ENCODE peak calls at places on chromosome 18, in nine cellular contexts. L, C, X, P, S, I, K, T and U are unnamed samples.

GRCh38 chr18:50105027-50105426 is 89.9 kb downstream of the MYO5B start:
- DNase-seq in L (no peak), C (no peak), X (no peak), P (no peak), S (no peak), I (no peak), K (no peak), T (no peak), U (no peak)

GRCh38 chr18:77650799-77651385 is 401.2 kb downstream of the GALR1 start:
- DNase-seq in L (peak), C (no peak), X (peak), P (peak), S (no peak), I (peak), K (peak), T (peak), U (peak)

GRCh38 chr18:55096261-55097026 is 137.2 kb upstream of the CCDC68 start:
- DNase-seq in L (peak), C (peak), X (peak), P (peak), S (no peak), I (peak), K (no peak), T (peak), U (no peak)

GRCh38 chr18:62745089-62745751 is 29.9 kb downstream of the PHLPP1 start:
- DNase-seq in L (no peak), C (no peak), X (no peak), P (no peak), S (no peak), I (no peak), K (no peak), T (no peak), U (no peak)

GRCh38 chr18:74796928-74797576 is 199.4 kb downstream of the ZNF407 start:
- DNase-seq in L (peak), C (peak), X (no peak), P (no peak), S (no peak), I (no peak), K (no peak), T (no peak), U (no peak)

GRCh38 chr18:77096031-77096371 is 36.6 kb downstream of the MBP start:
- DNase-seq in L (no peak), C (no peak), X (no peak), P (no peak), S (no peak), I (no peak), K (no peak), T (no peak), U (no peak)

GRCh38 chr18:9106800-9107574 is 4.5 kb downstream of the NDUFV2 start:
- DNase-seq in L (no peak), C (no peak), X (peak), P (peak), S (no peak), I (no peak), K (no peak), T (no peak), U (no peak)

GRCh38 chr18:36692331-36692730 is 136.5 kb downstream of the TPGS2 start:
- DNase-seq in L (peak), C (no peak), X (no peak), P (no peak), S (peak), I (no peak), K (no peak), T (no peak), U (no peak)

GRCh38 chr18:56575819-56576663 is 62.4 kb downstream of the TXNL1 start:
- DNase-seq in L (peak), C (peak), X (peak), P (no peak), S (peak), I (no peak), K (no peak), T (peak), U (no peak)

GRCh38 chr18:47997338-47997780 is 66.9 kb upstream of the SMAD2 start:
- DNase-seq in L (peak), C (no peak), X (peak), P (peak), S (no peak), I (no peak), K (no peak), T (no peak), U (no peak)

GRCh38 chr18:48819276-48819675 is 131.5 kb downstream of the SMAD7 start:
- DNase-seq in L (no peak), C (no peak), X (no peak), P (no peak), S (no peak), I (peak), K (peak), T (peak), U (peak)

GRCh38 chr18:32980896-32981295 is 208.1 kb upstream of the KLHL14 start:
- DNase-seq in L (no peak), C (no peak), X (no peak), P (no peak), S (peak), I (no peak), K (no peak), T (no peak), U (no peak)

GRCh38 chr18:35072616-35073015 is 31.4 kb downstream of the MAPRE2 start:
- DNase-seq in L (no peak), C (no peak), X (no peak), P (no peak), S (no peak), I (no peak), K (no peak), T (no peak), U (no peak)

GRCh38 chr18:50051288-50051687 is 143.7 kb downstream of the MYO5B start:
- DNase-seq in L (peak), C (peak), X (peak), P (peak), S (no peak), I (no peak), K (no peak), T (no peak), U (no peak)

GRCh38 chr18:75210274-75211001 is at the start of gene TSHZ1:
- DNase-seq in L (peak), C (peak), X (peak), P (peak), S (peak), I (peak), K (no peak), T (peak), U (peak)

GRCh38 chr18:79570266-79571201 is 109.1 kb upstream of the CTDP1 start:
- DNase-seq in L (peak), C (peak), X (no peak), P (peak), S (peak), I (no peak), K (peak), T (no peak), U (peak)

GRCh38 chr18:2890606-2891005 is 43.8 kb downstream of the EMILIN2 start:
- DNase-seq in L (no peak), C (no peak), X (no peak), P (no peak), S (no peak), I (no peak), K (no peak), T (no peak), U (no peak)

GRCh38 chr18:8858888-8859511 is 153.6 kb downstream of the MTCL1 start:
- DNase-seq in L (peak), C (peak), X (no peak), P (no peak), S (peak), I (no peak), K (no peak), T (no peak), U (no peak)

GRCh38 chr18:3747176-3747973 is 297.4 kb downstream of the TGIF1 start:
- DNase-seq in L (peak), C (peak), X (no peak), P (no peak), S (no peak), I (peak), K (no peak), T (no peak), U (no peak)

GRCh38 chr18:26804474-26804873 is 61.0 kb downstream of the AQP4 start:
- DNase-seq in L (no peak), C (no peak), X (peak), P (peak), S (peak), I (no peak), K (no peak), T (peak), U (peak)

GRCh38 chr18:56285387-56286055 is 352.9 kb downstream of the TXNL1 start:
- DNase-seq in L (peak), C (no peak), X (no peak), P (no peak), S (no peak), I (no peak), K (no peak), T (no peak), U (no peak)

GRCh38 chr18:11034816-11035215 is 114.6 kb downstream of the PIEZO2 start:
- DNase-seq in L (peak), C (no peak), X (no peak), P (no peak), S (no peak), I (no peak), K (no peak), T (no peak), U (no peak)

GRCh38 chr18:12911025-12911927 is 27.2 kb upstream of the PTPN2 start:
- DNase-seq in L (peak), C (no peak), X (no peak), P (no peak), S (no peak), I (no peak), K (no peak), T (no peak), U (peak)

GRCh38 chr18:14978191-14978590 is 230.2 kb downstream of the ANKRD30B start:
- DNase-seq in L (no peak), C (no peak), X (no peak), P (no peak), S (no peak), I (no peak), K (no peak), T (no peak), U (no peak)

GRCh38 chr18:14979875-14980274 is 231.9 kb downstream of the ANKRD30B start:
- DNase-seq in L (no peak), C (no peak), X (no peak), P (no peak), S (no peak), I (no peak), K (no peak), T (no peak), U (no peak)

GRCh38 chr18:14975431-14975830 is 227.5 kb downstream of the ANKRD30B start:
- DNase-seq in L (no peak), C (no peak), X (no peak), P (no peak), S (no peak), I (no peak), K (no peak), T (no peak), U (no peak)

GRCh38 chr18:14976736-14977430 is 228.9 kb downstream of the ANKRD30B start:
- DNase-seq in L (peak), C (no peak), X (no peak), P (no peak), S (peak), I (no peak), K (no peak), T (no peak), U (no peak)

GRCh38 chr18:14978962-14979535 is 231.1 kb downstream of the ANKRD30B start:
- DNase-seq in L (peak), C (no peak), X (no peak), P (peak), S (no peak), I (no peak), K (no peak), T (peak), U (no peak)
- TF ChIP-seq CTCF in L (peak), C (no peak), X (no peak), P (peak), S (peak), I (no peak), K (no peak), T (peak), U (no peak)

GRCh38 chr18:60668583-60668982 is 296.0 kb upstream of the MC4R start:
- DNase-seq in L (no peak), C (no peak), X (no peak), P (no peak), S (no peak), I (no peak), K (no peak), T (no peak), U (no peak)
- TF ChIP-seq CTCF in L (no peak), C (peak), X (peak), P (peak), S (peak), I (no peak), K (no peak), T (no peak), U (no peak)

GRCh38 chr18:42030586-42031182 is 75.7 kb downstream of the PIK3C3 start:
- DNase-seq in L (peak), C (no peak), X (peak), P (peak), S (no peak), I (no peak), K (no peak), T (peak), U (no peak)

GRCh38 chr18:42025491-42025890 is 70.5 kb downstream of the PIK3C3 start:
- DNase-seq in L (no peak), C (no peak), X (no peak), P (no peak), S (no peak), I (no peak), K (no peak), T (no peak), U (no peak)

GRCh38 chr18:42025974-42026625 is 71.1 kb downstream of the PIK3C3 start:
- DNase-seq in L (no peak), C (no peak), X (no peak), P (no peak), S (no peak), I (no peak), K (no peak), T (no peak), U (no peak)

GRCh38 chr18:42029100-42029499 is 74.1 kb downstream of the PIK3C3 start:
- DNase-seq in L (no peak), C (no peak), X (no peak), P (no peak), S (no peak), I (no peak), K (no peak), T (no peak), U (no peak)

DNA sequence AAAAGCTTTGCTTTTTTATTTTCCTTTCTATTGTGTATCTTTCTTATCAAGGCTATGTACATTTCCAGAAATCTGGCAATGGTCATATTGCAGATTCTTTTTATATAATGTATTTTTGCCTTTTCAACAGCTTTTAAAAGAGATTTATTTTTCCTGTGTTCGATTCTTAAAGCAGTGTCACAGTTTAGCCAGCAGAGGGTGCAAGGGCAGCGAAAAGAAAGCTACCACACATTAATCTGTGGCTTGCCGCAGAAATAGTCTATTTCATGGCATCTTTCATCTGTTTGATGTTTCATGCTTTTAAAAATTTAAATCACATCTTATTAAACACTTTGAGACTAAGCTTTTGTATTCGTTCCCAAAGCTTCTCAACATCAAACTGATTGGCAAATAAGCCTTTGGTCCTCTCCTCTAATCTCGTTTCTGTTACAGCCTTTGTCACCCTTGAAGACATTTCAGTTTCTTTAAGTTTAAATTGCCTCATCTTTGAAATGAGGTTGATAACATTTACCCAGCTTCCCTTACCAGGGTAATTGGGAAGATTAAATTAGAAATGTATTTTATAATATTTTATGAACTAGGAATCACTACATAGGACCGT is 73.3 kb downstream of the PIK3C3 start:
- DNase-seq in L (peak), C (no peak), X (peak), P (peak), S (peak), I (no peak), K (no peak), T (peak), U (no peak)
- TF ChIP-seq CTCF in L (peak), C (peak), X (peak), P (peak), S (peak), I (peak), K (peak), T (peak), U (peak)

DNA sequence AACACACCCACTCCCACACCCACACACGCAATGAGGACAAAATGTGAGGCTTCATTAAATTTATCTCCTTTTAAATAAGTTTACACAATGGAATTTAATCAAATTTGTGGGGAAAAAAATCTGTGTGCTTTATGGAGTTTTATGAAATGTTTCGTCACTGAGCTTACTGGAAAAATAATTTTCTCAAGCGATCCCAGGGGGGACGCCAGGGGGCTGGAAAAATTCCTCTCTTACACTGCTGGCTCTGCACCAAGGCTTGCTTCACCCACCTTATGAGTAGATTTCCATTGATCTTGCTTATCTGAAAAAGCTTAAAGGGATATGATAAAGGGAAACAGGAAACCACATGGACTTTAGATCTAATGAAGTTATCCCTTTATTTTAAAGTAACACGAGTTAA is 95.5 kb downstream of the CABYR start:
- DNase-seq in L (peak), C (no peak), X (no peak), P (no peak), S (no peak), I (no peak), K (no peak), T (no peak), U (no peak)
- TF ChIP-seq CTCF in L (no peak), C (no peak), X (no peak), P (no peak), S (no peak), I (no peak), K (no peak), T (no peak), U (no peak)

DNA sequence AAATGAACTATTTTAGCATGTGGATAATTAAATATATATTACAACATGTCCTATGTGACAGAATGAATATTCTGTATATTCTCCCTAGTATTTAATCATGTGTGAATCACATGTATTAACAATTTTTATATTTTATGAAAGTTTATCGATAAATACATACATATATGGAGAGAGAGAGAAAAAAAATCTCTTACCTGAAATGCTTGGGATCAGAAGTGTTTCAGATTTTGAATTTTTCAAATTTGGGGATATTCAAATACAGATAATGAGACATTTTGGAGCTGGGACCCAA is 228.6 kb upstream of the RBBP8 start:
- DNase-seq in L (no peak), C (no peak), X (no peak), P (no peak), S (no peak), I (no peak), K (no peak), T (no peak), U (no peak)
- TF ChIP-seq CTCF in L (no peak), C (no peak), X (no peak), P (no peak), S (no peak), I (no peak), K (no peak), T (no peak), U (no peak)

GRCh38 chr18:57916684-57917083 is 113.6 kb upstream of the ATP8B1 start:
- DNase-seq in L (no peak), C (no peak), X (no peak), P (no peak), S (no peak), I (no peak), K (no peak), T (no peak), U (no peak)
- TF ChIP-seq CTCF in L (no peak), C (no peak), X (no peak), P (no peak), S (no peak), I (no peak), K (no peak), T (no peak), U (no peak)

DNA sequence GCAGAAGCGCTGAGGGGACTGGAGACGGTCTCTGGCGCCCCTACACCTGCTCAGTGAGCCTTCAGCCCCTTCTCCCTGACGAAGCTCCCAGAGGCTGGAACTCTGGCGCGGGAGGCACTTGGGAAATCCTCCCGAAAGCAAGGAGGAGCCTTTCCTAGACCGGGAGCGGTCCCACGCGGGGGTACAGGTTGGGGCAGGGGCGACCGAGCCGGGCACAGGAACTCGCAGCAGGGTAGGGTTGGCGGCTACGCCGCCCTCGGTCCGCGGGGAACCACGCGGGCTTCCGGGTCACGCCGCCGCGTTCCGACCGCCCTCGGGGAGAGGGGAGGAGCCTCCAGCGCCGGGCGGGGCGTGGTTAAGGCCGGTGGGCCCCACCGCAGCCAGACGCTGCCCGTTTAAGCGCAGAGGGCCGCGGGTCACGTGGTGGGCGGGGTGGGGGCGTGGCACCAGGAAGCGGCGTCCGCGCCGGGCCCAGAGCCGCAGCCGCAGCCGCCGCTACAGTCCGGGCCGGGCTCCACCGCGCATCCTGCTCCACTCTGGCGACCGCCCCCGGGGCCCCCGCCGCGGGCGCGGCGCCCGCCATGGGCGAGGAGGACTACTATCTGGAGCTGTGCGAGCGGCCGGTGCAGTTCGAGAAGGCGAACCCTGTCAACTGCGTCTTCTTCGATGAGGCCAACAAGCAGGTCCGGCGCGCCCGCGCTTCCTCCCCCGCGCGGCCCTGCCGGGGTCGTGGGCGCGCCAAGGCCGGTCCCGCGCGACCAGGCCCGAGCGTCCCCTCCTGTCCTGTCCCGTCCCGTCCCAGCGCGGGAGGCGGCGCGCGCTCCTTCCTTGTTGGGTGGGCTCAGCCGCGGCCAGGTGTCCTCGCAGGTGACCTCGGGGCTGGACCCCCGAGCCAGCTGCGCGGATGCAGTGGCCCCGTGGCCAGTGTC is at the start of gene RMC1:
- DNase-seq in L (peak), C (peak), X (peak), P (peak), S (peak), I (peak), K (peak), T (peak), U (peak)
- TF ChIP-seq CTCF in L (no peak), C (peak), X (peak), P (peak), S (no peak), I (peak), K (no peak), T (no peak), U (no peak)

GRCh38 chr18:7793100-7793499 is 226.0 kb downstream of the PTPRM start:
- DNase-seq in L (no peak), C (no peak), X (no peak), P (no peak), S (no peak), I (no peak), K (no peak), T (no peak), U (no peak)

GRCh38 chr18:7784171-7784570 is 217.1 kb downstream of the PTPRM start:
- DNase-seq in L (no peak), C (no peak), X (peak), P (no peak), S (no peak), I (no peak), K (no peak), T (no peak), U (no peak)

GRCh38 chr18:7789853-7790552 is 222.9 kb downstream of the PTPRM start:
- DNase-seq in L (peak), C (peak), X (peak), P (peak), S (peak), I (no peak), K (no peak), T (peak), U (no peak)
- TF ChIP-seq CTCF in L (peak), C (peak), X (peak), P (peak), S (peak), I (peak), K (peak), T (peak), U (peak)